ENCODE peak calls at places on chromosomes 13 and 19, in nine cellular contexts. U is fibroblast of lung; H is gastrocnemius medialis; Q is psoas muscle; O is ovary; K is lower lobe of right lung; J is GM23248; X is CD4-positive, CD25-positive, alpha-beta regulatory T cell; S is dorsolateral prefrontal cortex. Y is an unnamed sample.

GRCh38 chr13:110372676-110373075 is 65.6 kb downstream of the COL4A2 start:
- DNase-seq in O (no peak), K (no peak), J (no peak), S (no peak), X (no peak), Q (no peak), U (no peak), H (no peak), Y (no peak)

GRCh38 chr19:17779281-17779930 is 15.5 kb upstream of the B3GNT3 start:
- DNase-seq in S (no peak), U (peak), Q (peak), J (peak), O (no peak), K (peak), H (no peak), X (no peak), Y (no peak)

GRCh38 chr13:110799246-110800236 is 86.0 kb downstream of the ING1 start:
- DNase-seq in J (peak), U (peak), K (no peak), H (no peak), Q (peak), X (no peak), S (no peak), O (peak), Y (no peak)

GRCh38 chr13:79799466-79799865 is 318.5 kb downstream of the NDFIP2 start:
- DNase-seq in X (no peak), Q (no peak), O (no peak), J (no peak), K (no peak), U (peak), S (no peak), H (no peak), Y (no peak)

GRCh38 chr13:94494021-94494420 is 14.5 kb upstream of the DCT start:
- DNase-seq in K (no peak), O (no peak), U (no peak), Q (no peak), S (no peak), X (no peak), J (no peak), H (no peak), Y (no peak)

GRCh38 chr13:50320297-50320862 is 305.1 kb downstream of the KCNRG start:
- DNase-seq in K (no peak), H (no peak), S (no peak), U (peak), Q (no peak), O (no peak), X (no peak), J (peak), Y (no peak)

GRCh38 chr19:41325947-41326706 is 16.2 kb downstream of the CCDC97 start:
- DNase-seq in S (no peak), J (peak), Q (no peak), K (no peak), X (peak), O (peak), H (no peak), U (peak), Y (no peak)

GRCh38 chr13:25865391-25865790 is 186.4 kb downstream of the SHISA2 start:
- DNase-seq in J (no peak), X (no peak), Q (no peak), H (no peak), K (no peak), U (no peak), S (no peak), O (no peak), Y (no peak)

DNA sequence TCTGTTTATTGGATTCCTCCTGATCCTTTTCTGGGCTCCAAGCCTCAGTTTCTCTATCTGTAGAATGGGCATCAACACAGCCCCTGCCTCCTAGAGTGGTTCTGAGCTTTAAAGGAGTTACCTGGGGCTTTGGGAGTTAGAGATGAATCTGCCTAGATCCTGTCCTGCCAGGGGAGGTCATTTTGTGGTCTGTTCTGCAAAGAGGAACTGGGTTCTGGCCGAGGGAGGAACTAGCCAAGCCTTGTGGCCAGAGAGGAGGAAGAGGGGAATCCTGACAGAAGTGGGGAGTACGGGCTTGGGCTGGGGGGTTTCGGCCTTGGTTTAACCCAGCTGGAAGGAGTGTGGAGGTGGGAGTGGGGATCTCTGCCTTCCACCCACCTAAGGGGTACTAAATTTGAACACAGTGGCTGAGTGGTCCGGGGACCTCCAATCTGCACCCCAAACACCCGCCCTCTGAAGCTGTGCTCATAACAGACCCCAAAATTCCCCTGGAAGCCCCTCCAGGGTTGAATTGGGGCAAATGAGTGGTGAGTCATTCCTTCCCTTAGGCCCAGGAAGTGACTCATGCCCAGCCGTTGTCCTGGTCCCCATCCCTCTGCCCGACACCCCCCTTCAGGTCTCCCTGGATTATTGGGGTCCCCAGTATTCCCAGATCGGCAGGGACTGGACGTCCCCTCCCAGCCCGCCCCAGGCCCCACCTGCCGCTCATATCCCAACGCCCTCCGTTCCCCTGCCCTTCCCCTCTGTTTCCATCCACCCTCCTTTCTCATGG is 2.8 kb downstream of the ADGRE5 start:
- DNase-seq in J (peak), O (no peak), X (peak), U (peak), Q (no peak), H (peak), K (peak), S (no peak), Y (no peak)
- H3K27ac ChIP-seq in J (peak), O (no peak), X (peak), U (peak), Q (peak), H (peak), K (peak), S (no peak), Y (peak)

GRCh38 chr19:4059493-4059880 is 7.2 kb downstream of the ZBTB7A start:
- DNase-seq in J (peak), O (no peak), Q (no peak), S (no peak), U (no peak), K (no peak), H (peak), X (no peak), Y (no peak)

GRCh38 chr19:4060621-4061177 is 6.0 kb downstream of the ZBTB7A start:
- DNase-seq in X (no peak), U (no peak), K (peak), S (no peak), H (no peak), Q (no peak), J (no peak), O (no peak), Y (no peak)

GRCh38 chr19:4058696-4059492 is 7.8 kb downstream of the ZBTB7A start:
- DNase-seq in X (no peak), Q (no peak), S (peak), O (peak), J (peak), K (peak), U (no peak), H (peak), Y (no peak)

GRCh38 chr19:4061178-4061682 is 5.5 kb downstream of the ZBTB7A start:
- DNase-seq in H (peak), K (peak), S (no peak), O (peak), Q (peak), J (peak), X (no peak), U (no peak), Y (peak)

DNA sequence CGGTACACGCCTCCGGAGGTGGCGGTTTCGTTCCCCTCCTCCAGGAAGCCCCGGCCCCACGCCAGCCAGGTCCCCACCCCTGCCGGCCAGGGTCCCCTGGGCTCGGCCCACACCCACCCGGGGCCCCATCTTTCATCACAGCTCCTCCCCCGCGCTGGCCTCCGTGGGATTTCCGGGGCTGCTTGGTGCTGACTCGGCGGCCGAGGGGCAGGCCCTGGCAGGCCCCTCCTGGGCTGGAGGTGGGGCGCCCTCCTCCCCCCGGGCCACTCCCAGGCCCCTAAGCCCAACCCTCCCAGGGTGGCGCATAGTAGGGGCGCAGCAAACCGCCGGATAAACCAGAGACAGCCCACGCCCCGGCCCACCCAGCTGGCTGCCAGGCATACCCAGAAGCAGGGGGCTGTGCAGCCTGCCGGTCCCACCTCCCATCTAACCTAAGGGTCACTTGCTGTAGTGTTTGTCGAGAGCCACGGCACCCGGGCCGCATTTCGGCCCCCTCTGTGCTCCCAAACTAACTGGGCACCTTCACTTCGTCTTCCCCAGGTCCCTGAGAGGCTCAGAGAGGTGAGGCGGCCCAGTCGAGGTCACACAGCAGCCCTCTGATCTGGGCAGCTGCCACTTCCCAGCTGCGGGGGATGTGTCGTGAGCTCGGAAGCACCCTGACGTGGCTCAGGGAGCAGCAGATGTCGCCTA is 6.6 kb downstream of the ZBTB7A start:
- DNase-seq in H (peak), U (no peak), J (peak), K (peak), S (no peak), O (peak), X (peak), Q (peak), Y (peak)
- H3K4me3 ChIP-seq in H (peak), U (peak), J (peak), K (peak), S (peak), O (peak), X (no peak), Q (peak), Y (peak)

GRCh38 chr13:27405521-27406134 is 18.8 kb upstream of the GTF3A start:
- DNase-seq in S (no peak), O (no peak), X (no peak), K (no peak), H (no peak), J (peak), U (no peak), Q (no peak), Y (no peak)

GRCh38 chr13:27401210-27401609 is 23.2 kb upstream of the GTF3A start:
- DNase-seq in X (no peak), U (no peak), O (no peak), J (peak), K (peak), S (no peak), Q (peak), H (no peak), Y (no peak)

GRCh38 chr13:27404680-27405079 is 19.7 kb upstream of the GTF3A start:
- DNase-seq in Q (no peak), U (no peak), J (no peak), O (no peak), K (no peak), S (no peak), H (no peak), X (no peak), Y (no peak)

GRCh38 chr13:27403727-27404385 is 20.6 kb upstream of the GTF3A start:
- DNase-seq in O (no peak), X (no peak), H (no peak), S (no peak), U (no peak), Q (no peak), J (no peak), K (no peak), Y (no peak)

GRCh38 chr13:27403252-27403678 is 21.2 kb upstream of the GTF3A start:
- DNase-seq in J (peak), H (no peak), K (no peak), Q (no peak), S (no peak), O (no peak), U (peak), X (no peak), Y (no peak)
- H3K27ac ChIP-seq in J (peak), H (no peak), K (peak), Q (peak), S (no peak), O (no peak), U (no peak), X (no peak), Y (peak)

GRCh38 chr19:55552206-55552605 is 6.9 kb upstream of the SBK3 start:
- DNase-seq in S (no peak), J (no peak), H (no peak), X (no peak), U (no peak), Q (no peak), K (no peak), O (no peak), Y (no peak)

GRCh38 chr19:55546822-55547614 is 1.7 kb upstream of the SBK3 start:
- DNase-seq in K (peak), U (peak), Q (peak), J (peak), X (no peak), O (peak), S (no peak), H (peak), Y (peak)

GRCh38 chr19:55550321-55550650 is 4.9 kb upstream of the SBK3 start:
- DNase-seq in X (no peak), S (no peak), K (no peak), U (no peak), J (no peak), O (no peak), H (no peak), Q (no peak), Y (no peak)

GRCh38 chr19:55552620-55553019 is 7.3 kb upstream of the SBK3 start:
- DNase-seq in Q (no peak), U (peak), H (no peak), S (no peak), O (peak), X (no peak), K (no peak), J (peak), Y (no peak)

DNA sequence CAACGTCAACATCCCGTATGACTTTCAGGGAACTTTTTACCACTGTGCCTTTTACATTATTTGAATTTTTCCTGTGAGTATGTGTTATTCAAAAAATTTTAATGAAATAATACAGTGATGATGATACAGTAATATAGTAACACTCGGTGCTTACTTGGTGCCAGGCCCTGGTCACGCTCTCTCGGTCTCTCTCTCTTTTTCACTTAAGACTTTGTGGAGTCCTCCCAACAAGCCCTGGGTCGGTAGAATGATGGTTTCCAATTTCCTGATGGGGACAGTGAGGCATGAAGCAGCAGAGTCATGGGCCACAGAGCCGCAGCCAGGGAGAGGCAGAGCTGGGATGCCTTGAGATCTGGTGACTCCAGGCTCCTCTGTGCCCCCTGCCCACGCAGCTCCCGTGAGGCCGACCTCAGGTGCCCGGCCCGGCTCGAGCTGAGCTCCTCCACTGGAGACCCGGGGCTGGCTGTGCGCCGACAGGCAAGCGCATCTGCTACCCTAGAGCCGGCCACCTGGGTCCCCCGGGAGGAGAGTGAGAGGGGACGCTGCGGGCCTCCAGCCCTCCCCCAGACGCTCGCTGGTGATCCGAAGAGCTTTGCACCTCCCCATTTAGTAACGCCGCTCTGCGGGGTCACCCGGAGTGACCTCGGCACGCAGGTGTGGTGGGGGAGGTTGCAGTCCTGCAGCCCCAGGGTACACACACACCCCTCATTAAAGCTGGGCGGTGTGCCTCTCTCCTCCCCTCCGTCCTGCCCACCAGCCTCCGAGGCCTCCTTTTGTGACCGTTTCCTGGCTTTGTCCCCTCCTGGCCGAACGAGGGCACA is 4.4 kb upstream of the SBK3 start:
- DNase-seq in Q (peak), S (no peak), U (peak), K (no peak), O (no peak), J (peak), X (no peak), H (peak), Y (no peak)
- H3K4me3 ChIP-seq in Q (peak), S (no peak), U (peak), K (peak), O (no peak), J (peak), X (no peak), H (peak), Y (peak)

GRCh38 chr13:52159159-52159982 is at the start of gene NEK3:
- DNase-seq in H (peak), O (peak), X (peak), J (peak), U (peak), K (peak), Q (peak), S (peak), Y (peak)

GRCh38 chr13:52160053-52160452 is 656 bp upstream of the NEK3 start:
- DNase-seq in Q (no peak), J (no peak), O (no peak), S (no peak), U (no peak), X (no peak), K (no peak), H (no peak), Y (no peak)

GRCh38 chr13:52162279-52163101 is 3.1 kb upstream of the NEK3 start:
- DNase-seq in K (no peak), H (no peak), S (no peak), J (peak), U (peak), X (no peak), O (no peak), Q (no peak), Y (no peak)

GRCh38 chr13:52158629-52159158 is 703 bp downstream of the NEK3 start:
- DNase-seq in X (peak), S (no peak), H (no peak), O (peak), K (peak), J (peak), Q (peak), U (peak), Y (no peak)

DNA sequence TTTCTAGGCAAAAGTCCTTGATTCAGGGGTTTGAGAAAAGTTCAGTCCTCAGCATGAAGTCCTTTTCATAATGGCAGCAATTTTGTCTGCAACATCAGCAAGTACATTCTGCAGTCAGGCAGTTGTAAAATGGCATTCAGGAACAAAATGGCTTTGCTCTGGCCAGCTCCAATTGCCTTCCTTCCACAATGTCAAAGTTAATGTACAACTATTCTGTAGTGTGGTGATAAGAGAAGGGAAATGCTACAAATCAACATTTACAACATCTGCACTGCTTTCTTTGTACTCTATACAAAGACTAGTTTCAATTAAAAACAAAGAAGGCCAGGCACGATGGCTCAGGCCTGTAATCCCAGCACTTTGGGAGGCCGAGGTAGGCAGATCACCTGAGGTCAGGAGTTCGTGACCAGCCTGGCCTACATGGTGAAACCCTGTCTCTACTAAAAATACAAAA is 1.8 kb upstream of the NEK3 start:
- DNase-seq in K (no peak), U (no peak), H (no peak), O (no peak), S (no peak), X (no peak), J (no peak), Q (no peak), Y (no peak)
- H3K27ac ChIP-seq in K (no peak), U (no peak), H (no peak), O (no peak), S (peak), X (no peak), J (no peak), Q (no peak), Y (no peak)

GRCh38 chr13:114284680-114285079 is 3.3 kb downstream of the UPF3A start:
- DNase-seq in J (no peak), U (no peak), Q (no peak), S (no peak), O (no peak), H (no peak), X (no peak), K (no peak), Y (no peak)

GRCh38 chr13:114281351-114282142 is at the start of gene UPF3A:
- DNase-seq in H (peak), S (peak), J (peak), Q (peak), K (peak), O (peak), U (peak), X (peak), Y (peak)

GRCh38 chr13:114285166-114285808 is 3.9 kb downstream of the UPF3A start:
- DNase-seq in U (no peak), Q (no peak), O (no peak), J (peak), H (no peak), K (no peak), X (no peak), S (no peak), Y (no peak)

GRCh38 chr13:114282143-114282685 is 813 bp downstream of the UPF3A start:
- DNase-seq in O (peak), Q (peak), X (peak), U (peak), H (peak), J (peak), S (peak), K (peak), Y (peak)

DNA sequence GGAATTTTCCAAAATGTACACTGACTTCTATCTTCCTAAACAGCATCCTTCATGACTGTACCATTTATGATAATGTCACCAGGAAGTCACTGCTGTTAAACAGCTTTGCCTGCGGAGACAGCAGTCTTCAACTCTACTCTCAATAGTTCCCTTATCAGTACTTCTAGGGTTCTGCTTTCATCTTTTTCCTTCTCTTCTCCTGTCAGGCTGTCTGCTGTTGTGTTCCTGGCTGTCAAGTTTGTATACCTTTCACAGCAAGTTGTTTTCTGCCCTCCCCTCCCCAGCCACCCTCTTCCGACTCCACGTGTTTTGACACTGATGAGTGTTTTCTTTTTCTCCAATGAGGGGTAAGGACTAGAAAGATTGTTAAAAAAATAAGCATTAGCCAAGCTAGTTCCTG is 2.2 kb downstream of the UPF3A start:
- DNase-seq in U (no peak), K (no peak), O (no peak), S (no peak), Q (no peak), J (no peak), X (no peak), H (no peak), Y (no peak)
- H3K4me3 ChIP-seq in U (peak), K (no peak), O (no peak), S (no peak), Q (no peak), J (peak), X (peak), H (no peak), Y (no peak)

GRCh38 chr13:27964741-27965323 is 4.3 kb downstream of the CDX2 start:
- DNase-seq in U (no peak), J (no peak), X (no peak), O (no peak), S (no peak), K (no peak), Q (no peak), H (no peak), Y (no peak)

GRCh38 chr13:27966641-27967202 is 2.4 kb downstream of the CDX2 start:
- DNase-seq in U (no peak), O (no peak), Q (no peak), K (no peak), H (no peak), S (no peak), X (no peak), J (no peak), Y (no peak)

GRCh38 chr13:27967203-27967735 is 1.8 kb downstream of the CDX2 start:
- DNase-seq in Q (no peak), U (no peak), X (no peak), S (no peak), K (no peak), J (no peak), H (no peak), O (no peak), Y (no peak)

GRCh38 chr13:27965343-27965739 is 3.8 kb downstream of the CDX2 start:
- DNase-seq in H (no peak), K (no peak), Q (no peak), J (no peak), U (no peak), O (no peak), X (no peak), S (no peak), Y (no peak)

GRCh38 chr13:27965740-27966640 is 3.1 kb downstream of the CDX2 start:
- DNase-seq in U (no peak), O (no peak), J (no peak), S (no peak), Q (no peak), X (no peak), K (no peak), H (no peak), Y (no peak)
- H3K27ac ChIP-seq in U (no peak), O (no peak), J (no peak), S (no peak), Q (no peak), X (no peak), K (no peak), H (no peak), Y (no peak)

Y was measured in coronary artery.